ENCODE peak calls at places on chromosomes 4 and X, in four cellular contexts. Q, U, A and O are unnamed samples. For H3K4me1, the result is how much of the 10 kb centered on the place peaks cover.

GRCh38 chr4:66000500-66001117 is 330.3 kb upstream of the EPHA5 start:
- DNase-seq in Q (no peak), U (no peak), A (no peak), O (peak)

GRCh38 chrX:55057691-55058249 is 17.1 kb upstream of the PAGE2B start:
- DNase-seq in Q (peak), U (peak), A (peak), O (no peak)

GRCh38 chrX:133681897-133682296 is 266.6 kb upstream of the GPC4 start:
- DNase-seq in Q (no peak), U (no peak), A (no peak), O (no peak)

GRCh38 chrX:8067754-8068469 is 103.2 kb downstream of the VCX2 start:
- DNase-seq in Q (peak), U (no peak), A (no peak), O (no peak)

GRCh38 chr4:166064706-166065105 is 191.7 kb downstream of the TLL1 start:
- DNase-seq in Q (no peak), U (no peak), A (no peak), O (no peak)

GRCh38 chr4:40675166-40675565 is 45.5 kb upstream of the RBM47 start:
- DNase-seq in Q (no peak), U (no peak), A (no peak), O (no peak)

GRCh38 chr4:137572647-137573046 is 40.4 kb upstream of the PCDH18 start:
- DNase-seq in Q (no peak), U (no peak), A (no peak), O (peak)

GRCh38 chrX:19443886-19444530 is 71.3 kb downstream of the MAP3K15 start:
- DNase-seq in Q (no peak), U (no peak), A (no peak), O (no peak)

GRCh38 chr4:159174645-159175147 is 71.8 kb downstream of the RAPGEF2 start:
- DNase-seq in Q (peak), U (no peak), A (no peak), O (no peak)

GRCh38 chr4:75653845-75654503 is 19.2 kb downstream of the G3BP2 start:
- DNase-seq in Q (peak), U (no peak), A (peak), O (no peak)

GRCh38 chr4:182310316-182310715 is 67.1 kb downstream of the TENM3 start:
- DNase-seq in Q (peak), U (no peak), A (no peak), O (no peak)

GRCh38 chrX:46588263-46588662 is 14.7 kb downstream of the CHST7 start:
- DNase-seq in Q (peak), U (peak), A (peak), O (no peak)

GRCh38 chrX:24148118-24148517 is 1.4 kb upstream of the ZFX start:
- DNase-seq in Q (peak), U (no peak), A (no peak), O (no peak)

GRCh38 chr4:26779674-26780073 is 81.0 kb upstream of the STIM2 start:
- DNase-seq in Q (peak), U (no peak), A (no peak), O (no peak)

GRCh38 chrX:38142598-38142997 is 78.1 kb downstream of the SRPX start:
- DNase-seq in Q (peak), U (peak), A (no peak), O (no peak)

GRCh38 chr4:8694651-8695151 is 102.1 kb downstream of the CPZ start:
- DNase-seq in Q (no peak), U (no peak), A (peak), O (no peak)

GRCh38 chrX:71372388-71372787 is 6.2 kb downstream of the TAF1 start:
- DNase-seq in Q (no peak), U (no peak), A (no peak), O (no peak)

GRCh38 chrX:123764967-123765871 is 32.4 kb upstream of the THOC2 start:
- DNase-seq in Q (peak), U (peak), A (peak), O (peak)

GRCh38 chr4:72606751-72607150 is 37.7 kb upstream of the ADAMTS3 start:
- DNase-seq in Q (no peak), U (no peak), A (no peak), O (no peak)

GRCh38 chr4:47531241-47531953 is 46.3 kb downstream of the ATP10D start:
- DNase-seq in Q (peak), U (no peak), A (peak), O (peak)
- H3K4me1 ChIP-seq in Q (under half), U (under half), A (under half), O (under half)

GRCh38 chr4:22167201-22167600 is 218.6 kb upstream of the KCNIP4 start:
- DNase-seq in Q (no peak), U (no peak), A (no peak), O (no peak)
- H3K4me3 ChIP-seq in Q (no peak), U (no peak), A (no peak), O (no peak)

GRCh38 chr4:37990731-37991130 is 30.5 kb downstream of the PTTG2 start:
- DNase-seq in Q (no peak), U (no peak), A (no peak), O (no peak)

GRCh38 chr4:37985730-37986275 is 25.6 kb downstream of the PTTG2 start:
- DNase-seq in Q (no peak), U (no peak), A (no peak), O (no peak)

GRCh38 chr4:37988670-37989069 is 28.5 kb downstream of the PTTG2 start:
- DNase-seq in Q (peak), U (no peak), A (peak), O (no peak)

GRCh38 chr4:37991623-37992410 is 31.6 kb downstream of the PTTG2 start:
- DNase-seq in Q (no peak), U (no peak), A (peak), O (no peak)

GRCh38 chr4:37989398-37990260 is 29.4 kb downstream of the PTTG2 start:
- DNase-seq in Q (no peak), U (no peak), A (no peak), O (no peak)
- H3K4me1 ChIP-seq in Q (under half), U (under half), A (under half), O (under half)

GRCh38 chr4:184419976-184420375 is 54.4 kb downstream of the IRF2 start:
- DNase-seq in Q (no peak), U (no peak), A (no peak), O (no peak)

GRCh38 chr4:184421558-184422155 is 52.7 kb downstream of the IRF2 start:
- DNase-seq in Q (no peak), U (no peak), A (no peak), O (no peak)

GRCh38 chr4:184422378-184422777 is 52.0 kb downstream of the IRF2 start:
- DNase-seq in Q (no peak), U (no peak), A (no peak), O (no peak)

GRCh38 chr4:184420402-184420801 is 53.9 kb downstream of the IRF2 start:
- DNase-seq in Q (no peak), U (no peak), A (no peak), O (no peak)

GRCh38 chr4:184420881-184421416 is 53.4 kb downstream of the IRF2 start:
- DNase-seq in Q (no peak), U (no peak), A (no peak), O (no peak)
- H3K4me3 ChIP-seq in Q (no peak), U (no peak), A (no peak), O (no peak)

DNA sequence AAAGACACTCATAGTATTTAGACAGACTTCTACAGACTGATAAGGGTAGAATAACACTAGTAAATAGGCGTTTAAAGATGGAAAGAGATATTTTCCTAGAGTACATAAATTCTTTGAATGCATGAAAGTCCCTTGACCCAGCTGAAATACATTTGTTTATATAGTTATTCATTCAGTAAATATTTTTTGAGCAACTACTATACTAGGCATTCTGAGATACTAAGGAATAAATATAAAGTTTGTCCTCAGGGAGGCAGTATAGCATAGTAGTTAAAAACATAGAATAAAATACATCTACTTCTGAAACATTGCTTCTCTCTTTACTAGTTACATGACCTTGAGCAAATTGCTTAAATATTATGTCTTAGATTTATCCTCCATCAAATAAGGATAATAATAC is 27.4 kb downstream of the HMGN5 start:
- DNase-seq in Q (peak), U (no peak), A (no peak), O (peak)
- H3K4me1 ChIP-seq in Q (under half), U (under half), A (under half), O (under half)

DNA sequence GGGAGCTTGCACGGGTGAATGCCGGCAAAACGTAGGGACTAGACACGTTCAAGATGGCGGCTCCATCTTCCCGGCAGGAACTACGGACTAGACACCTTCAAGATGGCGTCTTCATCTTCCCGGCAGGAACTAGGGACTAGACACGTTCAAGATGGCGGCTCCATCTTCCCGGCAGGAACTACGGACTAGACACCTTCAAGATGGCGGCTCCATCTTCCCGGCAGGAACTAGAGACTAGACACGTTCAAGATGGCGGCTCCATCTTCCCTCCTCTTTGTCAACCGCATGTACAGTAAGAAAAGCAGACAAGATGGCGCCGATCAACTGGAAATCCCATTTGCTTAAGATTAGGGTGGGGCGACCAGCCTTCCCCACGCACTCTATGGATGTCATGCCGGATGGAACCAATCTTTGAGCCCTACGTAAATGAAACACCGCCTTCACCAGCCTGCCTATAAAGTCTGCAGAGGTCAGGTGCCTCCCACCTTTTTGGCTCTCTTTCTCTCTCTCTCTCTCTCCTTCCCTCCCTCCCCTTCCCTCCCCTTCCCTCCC is 222.4 kb downstream of the CRLF2 start:
- DNase-seq in Q (peak), U (peak), A (peak), O (peak)
- H3K4me3 ChIP-seq in Q (peak), U (peak), A (no peak), O (no peak)